ENCODE peak calls at places on chromosomes 3 and 15, in five cellular contexts. Q, L, I, O and J are unnamed samples.

GRCh38 chr15:48536681-48537091 is 108.8 kb downstream of the FBN1 start:
- DNase-seq in Q (no peak), L (no peak), I (no peak), O (no peak), J (no peak)

GRCh38 chr3:113247051-113247450 is 35.7 kb downstream of the BOC start:
- DNase-seq in Q (no peak), L (no peak), I (no peak), O (no peak), J (no peak)

GRCh38 chr3:156516284-156516683 is 38.6 kb downstream of the SSR3 start:
- DNase-seq in Q (peak), L (no peak), I (no peak), O (no peak), J (no peak)

GRCh38 chr3:188720636-188721035 is 451.1 kb upstream of the TPRG1 start:
- DNase-seq in Q (no peak), L (peak), I (no peak), O (no peak), J (no peak)

GRCh38 chr15:86139828-86140227 is 60.2 kb downstream of the AGBL1 start:
- DNase-seq in Q (no peak), L (no peak), I (no peak), O (no peak), J (no peak)

GRCh38 chr3:5510300-5510699 is 322.8 kb downstream of the EDEM1 start:
- DNase-seq in Q (no peak), L (no peak), I (no peak), O (no peak), J (no peak)

GRCh38 chr15:50798684-50799083 is 33.2 kb upstream of the SPPL2A start:
- DNase-seq in Q (peak), L (peak), I (no peak), O (no peak), J (peak)

GRCh38 chr15:29668120-29668602 is 154.1 kb downstream of the TJP1 start:
- DNase-seq in Q (no peak), L (peak), I (peak), O (peak), J (peak)

GRCh38 chr3:181457190-181457589 is 254.5 kb upstream of the SOX2 start:
- DNase-seq in Q (no peak), L (no peak), I (no peak), O (no peak), J (no peak)

GRCh38 chr3:193843447-193844301 is 250.7 kb downstream of the OPA1 start:
- DNase-seq in Q (no peak), L (no peak), I (no peak), O (no peak), J (no peak)

GRCh38 chr3:149375164-149375823 is 2.2 kb downstream of the TM4SF1 start:
- DNase-seq in Q (no peak), L (peak), I (no peak), O (no peak), J (no peak)

GRCh38 chr15:55108858-55109518 is 87.8 kb downstream of the RSL24D1 start:
- DNase-seq in Q (peak), L (peak), I (peak), O (no peak), J (peak)

GRCh38 chr3:184656991-184657669 is 54.7 kb downstream of the MAGEF1 start:
- DNase-seq in Q (no peak), L (peak), I (no peak), O (no peak), J (peak)

GRCh38 chr3:127089487-127090145 is 103.3 kb upstream of the PRR23E start:
- DNase-seq in Q (peak), L (no peak), I (no peak), O (no peak), J (no peak)

GRCh38 chr3:129697229-129697970 is 90.9 kb upstream of the PLXND1 start:
- DNase-seq in Q (no peak), L (no peak), I (no peak), O (no peak), J (no peak)

GRCh38 chr3:31947671-31948091 is 33.4 kb downstream of the OSBPL10 start:
- DNase-seq in Q (no peak), L (no peak), I (no peak), O (no peak), J (no peak)

GRCh38 chr3:66638717-66639116 is 137.9 kb upstream of the LRIG1 start:
- DNase-seq in Q (no peak), L (no peak), I (no peak), O (no peak), J (no peak)

GRCh38 chr3:150149651-150150051 is 179.0 kb upstream of the PFN2 start:
- DNase-seq in Q (peak), L (peak), I (no peak), O (no peak), J (no peak)

GRCh38 chr15:32642667-32643425 is 1.3 kb downstream of the SCG5 start:
- DNase-seq in Q (no peak), L (no peak), I (no peak), O (no peak), J (no peak)

GRCh38 chr3:153731036-153731435 is 390.2 kb upstream of the ARHGEF26 start:
- DNase-seq in Q (no peak), L (no peak), I (no peak), O (no peak), J (no peak)

GRCh38 chr3:71944482-71944881 is 159.5 kb upstream of the PROK2 start:
- DNase-seq in Q (no peak), L (no peak), I (no peak), O (no peak), J (no peak)

GRCh38 chr15:72474912-72475601 is 927 bp downstream of the ARIH1 start:
- DNase-seq in Q (peak), L (peak), I (peak), O (peak), J (peak)

GRCh38 chr3:106004137-106004600 is 135.4 kb upstream of the CBLB start:
- DNase-seq in Q (no peak), L (peak), I (no peak), O (no peak), J (no peak)

GRCh38 chr3:140568842-140569520 is 108.9 kb upstream of the TRIM42 start:
- DNase-seq in Q (no peak), L (no peak), I (no peak), O (no peak), J (no peak)

GRCh38 chr15:27327467-27328045 is 356.6 kb downstream of the GABRG3 start:
- DNase-seq in Q (no peak), L (no peak), I (no peak), O (no peak), J (no peak)

GRCh38 chr3:186821429-186822367 is 15.4 kb upstream of the RFC4 start:
- DNase-seq in Q (no peak), L (peak), I (peak), O (no peak), J (no peak)

GRCh38 chr3:147407107-147407494 is 758 bp upstream of the ZIC4 start:
- DNase-seq in Q (no peak), L (no peak), I (no peak), O (no peak), J (no peak)

GRCh38 chr3:194870394-194871110 is 184.9 kb downstream of the FAM43A start:
- DNase-seq in Q (no peak), L (peak), I (peak), O (no peak), J (no peak)
- H3K4me3 ChIP-seq in Q (no peak), L (peak), I (no peak), O (no peak), J (no peak)

GRCh38 chr3:134603480-134603879 is 47.3 kb downstream of the KY start:
- DNase-seq in Q (no peak), L (no peak), I (peak), O (no peak), J (no peak)
- TF ChIP-seq CTCF in Q (no peak), L (no peak), I (no peak), O (no peak), J (no peak)

GRCh38 chr15:61571026-61571425 is 341.9 kb upstream of the RORA start:
- DNase-seq in Q (no peak), L (no peak), I (no peak), O (no peak), J (no peak)
- H3K4me3 ChIP-seq in Q (no peak), L (no peak), I (no peak), O (no peak), J (no peak)

DNA sequence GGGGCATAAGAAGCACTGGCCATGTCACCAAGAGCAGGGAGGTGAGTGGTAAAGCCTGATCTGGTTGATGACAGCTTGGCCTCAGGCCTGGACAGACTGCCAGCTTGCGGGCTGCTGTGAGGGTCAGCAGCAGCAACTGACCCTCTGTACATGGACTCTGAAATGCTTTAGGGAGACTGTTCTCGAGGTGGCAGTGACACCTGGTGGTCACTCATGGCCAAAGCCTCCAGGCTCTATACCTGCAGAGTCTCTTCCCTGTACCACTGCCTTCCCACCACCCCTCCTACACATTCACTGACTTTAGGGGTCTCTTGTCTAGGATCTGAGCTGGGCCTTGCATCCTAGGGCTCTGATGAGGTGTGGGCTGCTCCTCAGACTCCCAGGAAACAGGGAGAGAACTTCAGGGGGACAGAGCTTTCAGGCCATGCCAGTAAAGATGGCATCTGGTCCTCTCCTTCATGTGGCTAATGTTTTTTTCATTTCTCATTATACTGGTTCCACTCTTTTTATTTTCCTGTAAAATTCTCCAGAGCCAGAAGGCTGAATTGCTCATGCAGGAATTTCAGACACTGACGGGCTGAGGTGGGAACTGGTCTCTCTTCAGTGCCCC is 17.2 kb upstream of the TIMP4 start:
- DNase-seq in Q (peak), L (peak), I (peak), O (peak), J (no peak)
- TF ChIP-seq CTCF in Q (peak), L (peak), I (peak), O (peak), J (peak)

DNA sequence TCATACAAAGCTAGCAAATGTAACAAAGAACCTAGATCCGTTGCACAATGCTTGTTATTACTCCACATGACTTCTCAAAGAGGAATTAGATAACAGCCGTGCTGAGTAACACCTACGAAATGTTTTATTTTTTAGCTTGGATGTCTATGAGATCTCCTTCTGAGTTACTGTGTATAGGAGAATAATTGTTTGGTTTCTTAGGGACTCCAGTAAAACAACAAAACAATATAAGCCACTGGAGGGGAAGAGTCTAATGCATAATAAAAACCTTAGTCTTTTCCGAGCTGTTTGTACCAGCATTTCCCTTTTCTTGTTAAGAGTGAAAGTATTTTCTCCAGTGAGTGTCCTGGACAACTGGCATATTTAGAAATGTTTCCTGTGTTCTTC is 15.6 kb downstream of the SNAP23 start:
- DNase-seq in Q (no peak), L (no peak), I (no peak), O (no peak), J (no peak)
- H3K4me3 ChIP-seq in Q (no peak), L (no peak), I (peak), O (no peak), J (no peak)